ENCODE peak calls at places on chromosomes 4 and X, in four cellular contexts. O is brain microvascular endothelial cell; J is GM18507; L is activated T-cell treated with anti-CD3 and anti-CD28 coated beads, Interleukin-2, amount 50 U/mL, for 24 hours. T is an unnamed sample.

GRCh38 chrX:31497086-31497485 is 425.2 kb upstream of the FTHL17 start:
- DNase-seq in O (no peak), J (no peak), L (no peak), T (no peak)

GRCh38 chr4:95155759-95156451 is 392.9 kb downstream of the UNC5C start:
- DNase-seq in O (peak), J (no peak), L (no peak), T (no peak)

GRCh38 chr4:677431-678293 is 3.3 kb downstream of the MYL5 start:
- DNase-seq in O (no peak), J (no peak), L (no peak), T (no peak)

GRCh38 chr4:112063260-112063659 is 82.0 kb upstream of the FAM241A start:
- DNase-seq in O (no peak), J (no peak), L (no peak), T (no peak)

GRCh38 chr4:55866290-55866907 is 13.0 kb downstream of the EXOC1 start:
- DNase-seq in O (peak), J (no peak), L (no peak), T (no peak)

GRCh38 chr4:85370400-85371032 is 104.4 kb upstream of the ARHGAP24 start:
- DNase-seq in O (peak), J (no peak), L (no peak), T (no peak)

GRCh38 chrX:118839334-118839958 is 15.8 kb downstream of the ZCCHC12 start:
- DNase-seq in O (peak), J (peak), L (peak), T (no peak)

GRCh38 chr4:92599044-92599443 is 295.3 kb downstream of the GRID2 start:
- DNase-seq in O (no peak), J (no peak), L (no peak), T (no peak)

GRCh38 chrX:40085086-40085551 is 12.6 kb downstream of the BCOR start:
- DNase-seq in O (no peak), J (no peak), L (no peak), T (peak)

GRCh38 chr4:25180524-25181131 is 20.4 kb upstream of the SEPSECS start:
- DNase-seq in O (peak), J (no peak), L (no peak), T (no peak)

GRCh38 chrX:121308276-121308805 is 260.9 kb downstream of the GLUD2 start:
- DNase-seq in O (peak), J (no peak), L (peak), T (no peak)

GRCh38 chr4:19999331-19999730 is 252.4 kb upstream of the SLIT2 start:
- DNase-seq in O (no peak), J (no peak), L (no peak), T (no peak)

GRCh38 chr4:23782778-23783455 is 106.9 kb downstream of the PPARGC1A start:
- DNase-seq in O (no peak), J (no peak), L (no peak), T (no peak)

GRCh38 chr4:149914521-149915115 is 99.0 kb upstream of the IQCM start:
- DNase-seq in O (peak), J (peak), L (no peak), T (no peak)

GRCh38 chr4:1684756-1685603 is 867 bp upstream of the FAM53A start:
- DNase-seq in O (no peak), J (no peak), L (no peak), T (peak)

GRCh38 chr4:155604718-155605601 is 61.7 kb upstream of the GUCY1A1 start:
- DNase-seq in O (peak), J (no peak), L (no peak), T (no peak)

GRCh38 chr4:149595500-149595899 is 220.1 kb downstream of the IQCM start:
- DNase-seq in O (peak), J (no peak), L (no peak), T (no peak)

T was measured in chondrocyte.